ENCODE peak calls at places on chromosome 15, in four cellular contexts. M, S, L and O are unnamed samples.

GRCh38 chr15:49901867-49902775 is 216.9 kb downstream of the ATP8B4 start:
- DNase-seq in S (no peak), M (no peak), L (no peak), O (no peak)

GRCh38 chr15:74422723-74423442 is 10.9 kb downstream of the SEMA7A start:
- DNase-seq in M (no peak), S (no peak), L (no peak), O (peak)

GRCh38 chr15:39300451-39301153 is 280.3 kb upstream of the THBS1 start:
- DNase-seq in M (no peak), S (no peak), L (no peak), O (no peak)

GRCh38 chr15:39744334-39745103 is 38.1 kb downstream of the FSIP1 start:
- DNase-seq in S (no peak), L (no peak), M (no peak), O (no peak)

GRCh38 chr15:76310470-76311070 is 699 bp downstream of the ETFA start:
- DNase-seq in M (no peak), S (no peak), L (no peak), O (peak)

GRCh38 chr15:43987924-43988323 is 161.1 kb downstream of the WDR76 start:
- DNase-seq in M (no peak), S (no peak), L (no peak), O (no peak)

GRCh38 chr15:36468746-36469145 is 110.7 kb upstream of the CDIN1 start:
- DNase-seq in L (no peak), S (no peak), M (no peak), O (no peak)

GRCh38 chr15:70810916-70811578 is 42.9 kb downstream of the LARP6 start:
- DNase-seq in L (no peak), S (no peak), M (no peak), O (no peak)

GRCh38 chr15:75640483-75641175 is 605 bp upstream of the IMP3 start:
- DNase-seq in M (no peak), S (no peak), L (no peak), O (peak)

GRCh38 chr15:74884428-74885223 is 5.2 kb upstream of the MPI start:
- DNase-seq in S (no peak), L (no peak), M (no peak), O (no peak)

GRCh38 chr15:72271895-72272212 is 500 bp downstream of the PARP6 start:
- DNase-seq in M (no peak), S (no peak), L (peak), O (peak)

GRCh38 chr15:57592836-57593420 is 1.2 kb downstream of the MYZAP start:
- DNase-seq in M (no peak), L (peak), S (no peak), O (no peak)

GRCh38 chr15:45747426-45747825 is 112.6 kb downstream of the SQOR start:
- DNase-seq in L (no peak), S (no peak), M (no peak), O (no peak)

GRCh38 chr15:63305276-63305675 is 27.9 kb downstream of the APH1B start:
- DNase-seq in S (no peak), M (no peak), L (no peak), O (no peak)

GRCh38 chr15:40338921-40339620 is 1.7 kb downstream of the CCDC9B start:
- DNase-seq in M (no peak), L (no peak), S (peak), O (peak)

GRCh38 chr15:72196409-72197044 is 1.1 kb downstream of the GRAMD2A start:
- DNase-seq in M (no peak), L (no peak), S (no peak), O (no peak)

GRCh38 chr15:42118650-42119531 is 24.5 kb upstream of the PLA2G4D start:
- DNase-seq in M (peak), L (no peak), S (no peak), O (no peak)

GRCh38 chr15:101490922-101491738 is 1.6 kb upstream of the PCSK6 start:
- DNase-seq in L (no peak), S (no peak), M (no peak), O (no peak)

GRCh38 chr15:69557340-69558137 is 104.9 kb downstream of the RPLP1 start:
- DNase-seq in L (no peak), S (no peak), M (peak), O (no peak)

GRCh38 chr15:38823272-38823671 is 258.7 kb upstream of the RASGRP1 start:
- DNase-seq in S (no peak), M (no peak), L (no peak), O (no peak)

GRCh38 chr15:91478717-91479191 is 374.8 kb upstream of the SLCO3A1 start:
- DNase-seq in M (no peak), S (no peak), L (no peak), O (no peak)

DNA sequence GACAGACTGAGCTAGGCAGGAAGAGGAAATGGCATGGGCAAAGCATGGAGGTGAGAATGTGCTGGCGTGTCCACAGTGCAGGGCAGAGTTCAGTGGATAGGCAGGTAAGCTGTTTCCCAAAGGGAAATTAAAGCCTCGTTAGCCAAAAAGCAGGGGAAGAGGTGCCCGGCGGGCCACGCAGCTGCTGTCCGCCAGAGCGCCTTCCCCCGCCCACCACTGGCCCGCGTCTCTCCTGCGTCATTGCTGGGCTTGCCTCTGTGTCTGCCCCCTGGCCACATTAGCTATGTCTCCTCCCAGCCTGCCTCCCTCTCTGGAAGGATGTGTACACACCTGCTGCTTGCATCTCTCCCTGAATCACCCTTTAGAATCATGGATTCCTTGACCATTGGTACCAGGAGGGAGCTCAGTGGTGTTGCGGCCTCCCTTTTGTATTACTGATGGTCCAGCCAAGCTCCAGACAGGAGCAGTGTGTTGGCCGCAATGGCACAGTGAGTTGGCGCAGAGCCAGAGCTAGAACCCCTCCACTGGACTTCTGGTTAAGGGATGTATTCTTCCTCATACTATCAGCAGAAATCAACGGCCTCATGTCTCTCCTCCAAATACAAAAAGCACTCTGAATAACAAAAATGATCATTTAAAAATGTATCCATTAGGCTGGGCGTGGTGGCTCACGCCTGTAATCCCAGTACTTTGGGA is 26.6 kb downstream of the SLC28A1 start:
- DNase-seq in S (no peak), L (no peak), M (no peak), O (no peak)
- TF ChIP-seq POLR2A in S (no peak), L (no peak), M (no peak), O (no peak)

DNA sequence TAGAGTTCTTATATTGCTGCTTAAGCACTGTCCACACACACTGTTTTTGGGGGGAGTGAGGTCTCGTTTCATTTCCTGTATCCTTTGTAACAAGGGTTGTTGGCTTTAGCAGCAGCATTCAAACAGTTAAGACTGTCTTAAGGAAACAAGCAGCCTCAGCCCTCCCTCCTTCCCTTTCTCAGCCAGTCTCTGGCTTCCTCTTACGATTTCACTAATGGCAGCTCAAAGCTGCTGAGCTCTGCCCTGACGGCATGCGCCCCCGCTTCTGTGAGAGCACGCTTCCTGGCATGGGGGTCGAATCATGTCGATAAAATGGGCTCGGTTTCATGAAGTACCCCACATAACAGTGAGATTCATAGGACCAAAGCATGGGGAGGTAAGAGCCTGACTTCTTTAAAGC is 105.0 kb downstream of the KLHL25 start:
- DNase-seq in S (peak), M (peak), L (peak), O (peak)
- TF ChIP-seq CTCF in S (no peak), M (no peak), L (no peak), O (no peak)

GRCh38 chr15:53978248-53978906 is at the start of gene UNC13C:
- DNase-seq in S (no peak), M (peak), L (peak), O (peak)
- H3K4me3 ChIP-seq in S (peak), M (peak), L (peak), O (peak)

DNA sequence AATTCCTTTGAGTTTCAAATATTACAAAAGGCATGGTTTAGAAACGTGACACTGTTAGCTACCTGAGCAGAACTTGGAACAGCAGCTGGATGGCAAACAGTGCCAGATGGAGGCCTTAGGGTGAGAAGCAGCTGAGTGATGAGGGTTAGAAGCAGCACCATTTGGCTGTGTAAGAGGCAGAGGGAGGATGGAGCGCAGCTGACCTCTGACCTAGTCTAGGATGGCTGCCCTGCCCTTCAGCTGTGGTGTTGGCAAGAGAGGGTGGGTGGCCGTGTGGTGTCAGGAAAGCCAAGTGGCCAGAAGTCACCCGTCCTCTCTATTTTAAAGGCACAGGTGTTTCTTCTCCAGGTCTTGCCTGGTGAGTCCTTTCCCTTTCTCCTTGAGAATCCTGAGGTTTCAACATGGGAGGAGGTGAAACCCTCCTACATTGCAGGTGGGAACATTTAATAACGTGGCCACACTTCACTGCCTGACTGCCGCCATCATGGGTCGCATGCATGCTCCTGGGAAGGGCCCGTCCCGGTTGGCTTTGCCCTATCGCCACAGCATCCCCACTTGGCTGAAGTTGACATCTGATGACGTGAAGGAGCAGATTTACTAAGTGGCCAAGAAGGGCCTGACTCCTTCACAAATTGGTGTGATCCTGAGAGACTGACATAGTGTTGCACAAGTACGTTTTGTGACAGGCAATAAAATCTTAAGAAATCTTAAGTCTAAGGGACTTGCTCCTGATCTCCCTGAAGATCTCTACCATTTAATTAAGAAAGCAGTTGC is 17.6 kb downstream of the BCL2L10 start:
- DNase-seq in M (no peak), L (no peak), S (no peak), O (no peak)
- TF ChIP-seq POLR2A in M (no peak), L (no peak), S (no peak), O (no peak)

GRCh38 chr15:80854104-80854503 is 74.9 kb downstream of the CEMIP start:
- DNase-seq in M (no peak), L (peak), S (no peak), O (peak)

GRCh38 chr15:80852676-80853075 is 73.5 kb downstream of the CEMIP start:
- DNase-seq in M (no peak), L (no peak), S (no peak), O (no peak)

GRCh38 chr15:80856809-80857377 is 77.7 kb downstream of the CEMIP start:
- DNase-seq in L (peak), M (peak), S (peak), O (peak)

GRCh38 chr15:80855206-80855605 is 76.0 kb downstream of the CEMIP start:
- DNase-seq in L (no peak), S (no peak), M (no peak), O (no peak)

DNA sequence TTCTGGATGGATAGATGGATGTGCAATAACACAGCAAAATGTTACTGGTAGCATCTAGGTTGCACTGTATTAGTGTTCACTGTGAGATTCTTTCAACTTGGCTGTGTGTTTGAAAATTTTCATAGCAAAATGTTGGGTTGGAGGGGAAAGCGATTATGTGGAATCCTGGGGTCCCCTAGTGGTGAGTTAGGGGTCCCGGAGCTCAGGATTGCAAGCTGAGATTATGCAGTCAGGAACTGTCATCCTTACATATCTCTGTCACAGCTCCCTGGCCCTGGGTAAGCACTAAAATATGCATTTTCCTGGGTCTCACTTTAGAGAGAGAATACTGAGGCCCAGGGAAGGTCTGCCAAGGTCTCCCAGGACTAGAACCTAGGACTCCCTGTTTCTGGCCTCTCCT is 77.2 kb downstream of the CEMIP start:
- DNase-seq in S (no peak), M (no peak), L (no peak), O (no peak)
- TF ChIP-seq CTCF in S (no peak), M (no peak), L (no peak), O (no peak)

GRCh38 chr15:67137951-67138935 is 72.8 kb downstream of the SMAD3 start:
- DNase-seq in S (no peak), M (no peak), L (no peak), O (no peak)
- H3K4me3 ChIP-seq in S (no peak), M (no peak), L (peak), O (no peak)

GRCh38 chr15:34367128-34368081 is at the start of gene LPCAT4:
- DNase-seq in M (peak), S (peak), L (peak), O (peak)
- TF ChIP-seq POLR2A in M (no peak), S (peak), L (peak), O (no peak)